ENCODE peak calls at places on chromosome 3, in seven cellular contexts. G is H1, F is K562, M is SK-N-SH, S is GM12891, K is GM12878, Z is HepG2. Q is an unnamed sample.

GRCh38 chr3:183490653-183491052 is 62.2 kb upstream of the MCF2L2 start:
- DNase-seq in G (peak), F (peak), M (no peak), S (no peak), K (no peak), Z (peak), Q (no peak)

GRCh38 chr3:9280477-9281219 is 31.2 kb upstream of the SRGAP3 start:
- DNase-seq in G (no peak), F (no peak), M (peak), S (no peak), K (no peak), Z (no peak), Q (no peak)

GRCh38 chr3:123084738-123085237 is 18.0 kb downstream of the PDIA5 start:
- DNase-seq in G (no peak), F (no peak), M (peak), S (no peak), K (no peak), Z (peak), Q (no peak)

GRCh38 chr3:142086581-142087090 is 62.7 kb downstream of the TFDP2 start:
- DNase-seq in G (no peak), F (no peak), M (no peak), S (no peak), K (no peak), Z (peak), Q (no peak)

GRCh38 chr3:66985336-66985920 is 12.7 kb upstream of the KBTBD8 start:
- DNase-seq in G (no peak), F (no peak), M (no peak), S (no peak), K (no peak), Z (no peak), Q (no peak)

GRCh38 chr3:119580148-119580760 is 962 bp downstream of the ADPRH start:
- DNase-seq in G (peak), F (no peak), M (peak), S (peak), K (no peak), Z (no peak), Q (peak)

GRCh38 chr3:47161983-47162694 is 1.8 kb downstream of the SETD2 start:
- DNase-seq in G (no peak), F (no peak), M (no peak), S (no peak), K (no peak), Z (no peak), Q (no peak)

GRCh38 chr3:31248619-31248992 is 284.1 kb upstream of the STT3B start:
- DNase-seq in G (no peak), F (no peak), M (no peak), S (no peak), K (no peak), Z (no peak), Q (no peak)

GRCh38 chr3:52471371-52472238 is 16.2 kb downstream of the NISCH start:
- DNase-seq in G (peak), F (peak), M (peak), S (no peak), K (no peak), Z (no peak), Q (no peak)

GRCh38 chr3:139745831-139746230 is 68.1 kb upstream of the NMNAT3 start:
- DNase-seq in G (no peak), F (peak), M (no peak), S (no peak), K (no peak), Z (peak), Q (no peak)

GRCh38 chr3:109018828-109019227 is 65.1 kb upstream of the GUCA1C start:
- DNase-seq in G (no peak), F (peak), M (no peak), S (no peak), K (no peak), Z (peak), Q (no peak)

GRCh38 chr3:146589899-146590508 is 15.1 kb downstream of the PLSCR5 start:
- DNase-seq in G (no peak), F (peak), M (peak), S (no peak), K (no peak), Z (peak), Q (no peak)

GRCh38 chr3:14241716-14242115 is 63.1 kb downstream of the LSM3 start:
- DNase-seq in G (no peak), F (no peak), M (no peak), S (no peak), K (no peak), Z (no peak), Q (no peak)
- TF ChIP-seq TAF1 in G (no peak), F (no peak), M (no peak), S (no peak), K (no peak), Z (no peak), Q (no peak)

GRCh38 chr3:78519281-78519680 is 1248.5 kb downstream of the ROBO1 start:
- DNase-seq in G (no peak), F (no peak), M (no peak), S (no peak), K (no peak), Z (no peak), Q (no peak)
- TF ChIP-seq TAF1 in G (no peak), F (no peak), M (no peak), S (no peak), K (no peak), Z (no peak), Q (no peak)

GRCh38 chr3:58564054-58564453 is 13.1 kb downstream of the FAM107A start:
- DNase-seq in G (no peak), F (no peak), M (no peak), S (no peak), K (no peak), Z (no peak), Q (no peak)

GRCh38 chr3:58562498-58562897 is 14.7 kb downstream of the FAM107A start:
- DNase-seq in G (no peak), F (no peak), M (no peak), S (no peak), K (no peak), Z (no peak), Q (no peak)

GRCh38 chr3:58559586-58559985 is 17.6 kb downstream of the FAM107A start:
- DNase-seq in G (no peak), F (no peak), M (no peak), S (no peak), K (no peak), Z (no peak), Q (no peak)

GRCh38 chr3:58563386-58564035 is 13.7 kb downstream of the FAM107A start:
- DNase-seq in G (no peak), F (no peak), M (no peak), S (no peak), K (no peak), Z (peak), Q (no peak)

DNA sequence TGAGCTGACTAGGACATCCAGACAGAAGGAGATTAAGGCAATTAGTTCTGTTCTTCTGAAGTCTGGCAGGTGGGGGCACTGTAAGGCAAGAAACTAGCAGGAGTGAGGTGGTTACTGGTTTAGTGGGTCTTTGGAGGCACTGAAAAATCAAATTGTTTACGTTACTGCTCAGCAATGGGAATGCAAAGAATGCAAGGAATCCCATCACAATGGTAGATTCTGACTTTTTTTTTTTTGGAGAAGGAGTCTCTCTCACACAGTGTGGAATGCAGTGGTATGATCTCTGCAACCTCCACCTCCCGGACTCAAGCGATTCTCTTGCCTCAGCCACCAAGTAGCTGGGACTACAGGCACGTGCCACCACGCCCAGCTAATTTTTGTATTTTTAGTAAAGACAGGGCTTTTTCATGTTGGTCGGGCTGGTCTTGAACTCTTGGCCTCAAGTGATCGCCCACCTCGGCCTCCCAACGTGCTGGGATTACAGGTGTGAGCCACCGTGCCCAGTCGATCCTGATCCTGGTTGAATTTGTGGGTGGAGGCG is 16.4 kb downstream of the FAM107A start:
- DNase-seq in G (peak), F (peak), M (no peak), S (no peak), K (no peak), Z (peak), Q (no peak)
- TF ChIP-seq TAF1 in G (no peak), F (no peak), M (no peak), S (no peak), K (no peak), Z (no peak), Q (no peak)

DNA sequence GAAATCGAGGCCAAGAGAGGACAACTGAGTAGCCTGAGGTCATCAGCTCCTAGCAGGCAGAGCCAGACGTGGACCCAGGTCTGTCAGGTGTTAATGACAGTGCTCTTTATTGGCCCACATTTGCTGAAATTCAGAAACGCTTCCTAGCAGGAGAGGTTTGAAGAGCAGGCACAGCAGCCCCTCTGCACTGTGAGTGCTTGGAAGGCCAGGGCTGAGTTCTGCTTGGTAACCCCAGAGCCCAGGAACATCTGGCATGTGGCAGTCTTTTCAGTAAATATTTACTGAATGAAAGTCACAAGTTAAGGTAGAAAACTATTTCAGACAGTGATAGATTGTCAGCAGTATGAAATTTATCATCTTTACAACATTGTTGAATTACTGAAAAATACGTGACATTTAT is 102.4 kb downstream of the PLCL2 start:
- DNase-seq in G (no peak), F (no peak), M (no peak), S (no peak), K (no peak), Z (no peak), Q (no peak)
- TF ChIP-seq TAF1 in G (no peak), F (no peak), M (no peak), S (no peak), K (no peak), Z (no peak), Q (no peak)